ENCODE peak calls at places on chromosome 6, in six cellular contexts. One of them, this sample, is unnamed.

GRCh38 chr6:45923831-45924391 is 91.7 kb downstream of the CLIC5 start:
- DNase-seq in memory B cell: no peak
- DNase-seq in endodermal cell: peak
- DNase-seq in hepatic stellate cell: peak
- DNase-seq in uterus: no peak
- DNase-seq in SHP77 treated with DMSO at 0.1 percent for 48 hours: no peak
- DNase-seq in this sample: no peak

GRCh38 chr6:36855750-36856149 is 16.5 kb upstream of the CPNE5 start:
- DNase-seq in uterus: no peak
- DNase-seq in memory B cell: no peak
- DNase-seq in endodermal cell: peak
- DNase-seq in SHP77 treated with DMSO at 0.1 percent for 48 hours: no peak
- DNase-seq in hepatic stellate cell: no peak
- DNase-seq in this sample: no peak

GRCh38 chr6:73476722-73477121 is 15.2 kb downstream of the MTO1 start:
- DNase-seq in hepatic stellate cell: no peak
- DNase-seq in SHP77 treated with DMSO at 0.1 percent for 48 hours: no peak
- DNase-seq in endodermal cell: no peak
- DNase-seq in memory B cell: no peak
- DNase-seq in uterus: no peak
- DNase-seq in this sample: no peak

GRCh38 chr6:41527721-41528408 is 18.3 kb upstream of the FOXP4 start:
- DNase-seq in hepatic stellate cell: peak
- DNase-seq in endodermal cell: peak
- DNase-seq in uterus: no peak
- DNase-seq in memory B cell: no peak
- DNase-seq in SHP77 treated with DMSO at 0.1 percent for 48 hours: no peak
- DNase-seq in this sample: no peak

GRCh38 chr6:9801255-9801757 is 613.6 kb downstream of the TFAP2A start:
- DNase-seq in endodermal cell: no peak
- DNase-seq in memory B cell: no peak
- DNase-seq in SHP77 treated with DMSO at 0.1 percent for 48 hours: no peak
- DNase-seq in hepatic stellate cell: no peak
- DNase-seq in uterus: no peak
- DNase-seq in this sample: no peak

GRCh38 chr6:141107562-141108160 is 1025.1 kb upstream of the GJE1 start:
- DNase-seq in uterus: no peak
- DNase-seq in hepatic stellate cell: peak
- DNase-seq in SHP77 treated with DMSO at 0.1 percent for 48 hours: no peak
- DNase-seq in endodermal cell: no peak
- DNase-seq in memory B cell: no peak
- DNase-seq in this sample: no peak

GRCh38 chr6:125780540-125781306 is 10.0 kb upstream of the NCOA7 start:
- DNase-seq in hepatic stellate cell: peak
- DNase-seq in uterus: peak
- DNase-seq in SHP77 treated with DMSO at 0.1 percent for 48 hours: peak
- DNase-seq in memory B cell: peak
- DNase-seq in endodermal cell: peak
- DNase-seq in this sample: no peak

GRCh38 chr6:157667211-157668033 is 155.6 kb upstream of the SNX9 start:
- DNase-seq in SHP77 treated with DMSO at 0.1 percent for 48 hours: no peak
- DNase-seq in endodermal cell: peak
- DNase-seq in hepatic stellate cell: peak
- DNase-seq in memory B cell: peak
- DNase-seq in uterus: peak
- DNase-seq in this sample: no peak

GRCh38 chr6:13395272-13396237 is 67.2 kb upstream of the TBC1D7 start:
- DNase-seq in memory B cell: peak
- DNase-seq in uterus: peak
- DNase-seq in endodermal cell: no peak
- DNase-seq in SHP77 treated with DMSO at 0.1 percent for 48 hours: peak
- DNase-seq in hepatic stellate cell: no peak
- DNase-seq in this sample: peak

GRCh38 chr6:11606287-11606686 is 68.7 kb downstream of the TMEM170B start:
- DNase-seq in SHP77 treated with DMSO at 0.1 percent for 48 hours: no peak
- DNase-seq in endodermal cell: no peak
- DNase-seq in hepatic stellate cell: no peak
- DNase-seq in uterus: peak
- DNase-seq in memory B cell: no peak
- DNase-seq in this sample: peak